ENCODE peak calls at places on chromosomes 13 and 19, in ten cellular contexts. X is AG09309; U is NCI-H446; J is GM20000; G is caudate nucleus; S is stimulated activated CD8-positive, alpha-beta memory T cell treated with anti-CD3 and anti-CD28 coated beads, Interleukin-2, amount 100 ng/mL, for 1 hour; T is amniotic epithelial cell; D is NCI-H2029 treated with DMSO at 0.1 percent for 48 hours; O is ELF-1; Z is activated T-helper 1 cell treated with Interleukin-2 at 50 U/mL for 16 hours. M is an unnamed sample.

GRCh38 chr19:46116121-46116520 is 8.4 kb downstream of the IGFL3 start:
- DNase-seq in X (no peak), U (no peak), J (no peak), G (no peak), S (no peak), T (no peak), D (no peak), O (no peak), Z (no peak), M (no peak)

GRCh38 chr19:31071157-31071855 is 277.9 kb downstream of the TSHZ3 start:
- DNase-seq in X (no peak), U (no peak), J (no peak), G (no peak), S (no peak), T (no peak), D (no peak), O (no peak), Z (no peak), M (no peak)

GRCh38 chr19:47509973-47510372 is 4.9 kb downstream of the NAPA start:
- DNase-seq in X (no peak), U (peak), J (no peak), G (peak), S (no peak), T (no peak), D (no peak), O (no peak), Z (no peak), M (no peak)

GRCh38 chr19:11444059-11444458 is 8.6 kb downstream of the PRKCSH start:
- DNase-seq in X (no peak), U (no peak), J (no peak), G (no peak), S (no peak), T (no peak), D (no peak), O (no peak), Z (no peak), M (no peak)

GRCh38 chr19:1465191-1466016 is 13.6 kb downstream of the C19orf25 start:
- DNase-seq in X (peak), U (no peak), J (peak), G (no peak), S (no peak), T (peak), D (no peak), O (peak), Z (no peak), M (peak)

GRCh38 chr13:79966502-79966901 is 374.4 kb downstream of the SPRY2 start:
- DNase-seq in X (no peak), U (no peak), J (no peak), G (no peak), S (no peak), T (peak), D (no peak), O (peak), Z (no peak), M (no peak)

GRCh38 chr13:111909501-111909900 is 157.4 kb upstream of the SOX1 start:
- DNase-seq in X (no peak), U (no peak), J (no peak), G (no peak), S (no peak), T (no peak), D (no peak), O (no peak), Z (no peak), M (peak)

GRCh38 chr19:3507371-3508120 is 1.4 kb downstream of the FZR1 start:
- DNase-seq in X (no peak), U (no peak), J (no peak), G (no peak), S (no peak), T (no peak), D (peak), O (peak), Z (no peak), M (peak)

GRCh38 chr19:57934820-57935665 is at the start of gene ZNF418:
- DNase-seq in X (peak), U (no peak), J (peak), G (peak), S (no peak), T (peak), D (peak), O (peak), Z (peak), M (peak)

GRCh38 chr13:98483636-98484288 is 93.1 kb downstream of the STK24 start:
- DNase-seq in X (no peak), U (no peak), J (no peak), G (no peak), S (no peak), T (peak), D (no peak), O (no peak), Z (no peak), M (no peak)

GRCh38 chr19:4310247-4311121 is 6.1 kb downstream of the FSD1 start:
- DNase-seq in X (no peak), U (peak), J (no peak), G (no peak), S (no peak), T (no peak), D (no peak), O (peak), Z (no peak), M (no peak)

GRCh38 chr19:15154002-15154612 is 46.7 kb downstream of the NOTCH3 start:
- DNase-seq in X (no peak), U (peak), J (peak), G (no peak), S (no peak), T (peak), D (peak), O (peak), Z (no peak), M (peak)

GRCh38 chr19:46009530-46010510 is 13.0 kb downstream of the PGLYRP1 start:
- DNase-seq in X (no peak), U (peak), J (peak), G (peak), S (peak), T (peak), D (peak), O (peak), Z (peak), M (peak)

GRCh38 chr19:33785795-33786194 is 10.9 kb upstream of the KCTD15 start:
- DNase-seq in X (no peak), U (no peak), J (no peak), G (no peak), S (no peak), T (peak), D (no peak), O (no peak), Z (no peak), M (no peak)

GRCh38 chr19:40424637-40425449 is 949 bp downstream of the SERTAD1 start:
- DNase-seq in X (no peak), U (no peak), J (no peak), G (no peak), S (no peak), T (no peak), D (no peak), O (peak), Z (no peak), M (no peak)

GRCh38 chr13:114134944-114135610 is 2.7 kb upstream of the RASA3 start:
- DNase-seq in X (no peak), U (no peak), J (no peak), G (no peak), S (no peak), T (no peak), D (peak), O (no peak), Z (no peak), M (no peak)

GRCh38 chr13:101514695-101515275 is 62.3 kb downstream of the ITGBL1 start:
- DNase-seq in X (no peak), U (peak), J (peak), G (no peak), S (no peak), T (peak), D (peak), O (peak), Z (no peak), M (no peak)

GRCh38 chr19:53881482-53882390 is at the start of gene PRKCG:
- DNase-seq in X (no peak), U (no peak), J (peak), G (peak), S (no peak), T (no peak), D (no peak), O (peak), Z (peak), M (peak)

GRCh38 chr13:75135325-75135825 is 346.6 kb downstream of the TBC1D4 start:
- DNase-seq in X (peak), U (no peak), J (no peak), G (no peak), S (no peak), T (peak), D (no peak), O (no peak), Z (no peak), M (no peak)

GRCh38 chr19:3969435-3970312 is 1.2 kb downstream of the DAPK3 start:
- DNase-seq in X (peak), U (no peak), J (no peak), G (no peak), S (no peak), T (peak), D (no peak), O (peak), Z (no peak), M (peak)

GRCh38 chr19:11766597-11767591 is at the start of gene ZNF441:
- DNase-seq in X (peak), U (peak), J (peak), G (peak), S (peak), T (peak), D (peak), O (peak), Z (peak), M (peak)

GRCh38 chr13:111033172-111034133 is 81.7 kb upstream of the ARHGEF7 start:
- DNase-seq in X (no peak), U (no peak), J (no peak), G (no peak), S (no peak), T (peak), D (no peak), O (no peak), Z (no peak), M (no peak)

GRCh38 chr13:114131581-114132418 is 623 bp downstream of the RASA3 start:
- DNase-seq in X (no peak), U (no peak), J (peak), G (no peak), S (no peak), T (peak), D (no peak), O (peak), Z (no peak), M (no peak)

M was measured in islet precursor cell.